ENCODE peak calls at places on chromosomes 2 and 18, in ten cellular contexts. C is left lung, T is natural killer cell, Z is A549, G is GM13977, R is foreskin fibroblast, X is upper lobe of left lung, V is endothelial cell, K is Calu3, L is mammary epithelial cell. Y is an unnamed sample.

GRCh38 chr2:48589170-48589767 is 28.4 kb upstream of the GTF2A1L start:
- DNase-seq in C (no peak), T (no peak), Z (peak; percentile 44), G (peak; percentile 26), R (no peak), X (no peak), V (peak; percentile 44), K (peak; percentile 46), L (peak; percentile 19), Y (no peak)

GRCh38 chr2:31347788-31348187 is 66.8 kb downstream of the XDH start:
- DNase-seq in C (no peak), T (no peak), Z (no peak), G (no peak), R (peak; percentile 95), X (no peak), V (no peak), K (no peak), L (no peak), Y (no peak)

GRCh38 chr18:77148289-77148688 is 15.7 kb upstream of the MBP start:
- DNase-seq in C (no peak), T (no peak), Z (no peak), G (no peak), R (no peak), X (no peak), V (no peak), K (no peak), L (no peak), Y (no peak)

GRCh38 chr2:70936979-70937811 is 1.5 kb downstream of the ATP6V1B1 start:
- DNase-seq in C (no peak), T (no peak), Z (no peak), G (no peak), R (no peak), X (no peak), V (no peak), K (no peak), L (no peak), Y (no peak)

GRCh38 chr2:241198381-241199282 is 10.2 kb downstream of the ANO7 start:
- DNase-seq in C (no peak), T (no peak), Z (no peak), G (no peak), R (no peak), X (no peak), V (no peak), K (no peak), L (no peak), Y (no peak)

GRCh38 chr18:4017479-4017878 is 437.6 kb downstream of the DLGAP1 start:
- DNase-seq in C (no peak), T (no peak), Z (peak; percentile 8), G (peak; percentile 27), R (no peak), X (no peak), V (peak; percentile 15), K (peak; percentile 53), L (no peak), Y (no peak)

GRCh38 chr2:108215794-108216211 is 24.0 kb upstream of the SULT1C3 start:
- DNase-seq in C (no peak), T (no peak), Z (peak; percentile 46), G (peak; percentile 7), R (no peak), X (peak; percentile 43), V (no peak), K (peak; percentile 54), L (peak; percentile 64), Y (no peak)

GRCh38 chr2:191178806-191179514 is 28.2 kb upstream of the STAT4 start:
- DNase-seq in C (no peak), T (no peak), Z (no peak), G (no peak), R (peak; percentile 89), X (no peak), V (no peak), K (no peak), L (peak; percentile 90), Y (no peak)

GRCh38 chr18:23003289-23003688 is 70.2 kb downstream of the RBBP8 start:
- DNase-seq in C (no peak), T (no peak), Z (no peak), G (no peak), R (no peak), X (no peak), V (no peak), K (no peak), L (no peak), Y (no peak)

GRCh38 chr2:162475661-162476060 is 131.7 kb downstream of the GCA start:
- DNase-seq in C (no peak), T (no peak), Z (no peak), G (no peak), R (no peak), X (no peak), V (no peak), K (peak; percentile 21), L (peak; percentile 65), Y (no peak)

GRCh38 chr2:8132371-8132831 is 549.5 kb upstream of the ID2 start:
- DNase-seq in C (no peak), T (no peak), Z (no peak), G (no peak), R (no peak), X (no peak), V (no peak), K (no peak), L (peak; percentile 66), Y (no peak)

GRCh38 chr2:230939691-230940475 is 14.8 kb upstream of the GPR55 start:
- DNase-seq in C (no peak), T (no peak), Z (no peak), G (no peak), R (no peak), X (no peak), V (no peak), K (no peak), L (no peak), Y (no peak)

GRCh38 chr2:159574246-159574645 is 42.1 kb downstream of the BAZ2B start:
- DNase-seq in C (no peak), T (no peak), Z (no peak), G (no peak), R (peak; percentile 49), X (peak; percentile 49), V (no peak), K (no peak), L (no peak), Y (peak; percentile 67)

GRCh38 chr2:55163258-55163657 is 68.8 kb downstream of the CLHC1 start:
- DNase-seq in C (no peak), T (no peak), Z (no peak), G (no peak), R (peak; percentile 88), X (no peak), V (no peak), K (no peak), L (no peak), Y (no peak)

GRCh38 chr2:29744976-29745375 is 176.4 kb downstream of the ALK start:
- DNase-seq in C (no peak), T (no peak), Z (no peak), G (peak; percentile 30), R (no peak), X (no peak), V (no peak), K (no peak), L (no peak), Y (no peak)

GRCh38 chr2:208049441-208049840 is 24.1 kb upstream of the PLEKHM3 start:
- DNase-seq in C (no peak), T (no peak), Z (no peak), G (no peak), R (no peak), X (no peak), V (no peak), K (no peak), L (no peak), Y (no peak)

GRCh38 chr2:199405241-199405640 is 52.5 kb downstream of the SATB2 start:
- DNase-seq in C (no peak), T (no peak), Z (no peak), G (no peak), R (no peak), X (no peak), V (no peak), K (no peak), L (no peak), Y (no peak)
- TF ChIP-seq CTCF in C (no peak), T (no peak), Z (peak; percentile 22), G (no peak), R (peak; percentile 20), X (no peak), V (peak; percentile 71), K (no peak), L (no peak), Y (peak; percentile 24)

GRCh38 chr2:75065402-75066008 is 107.1 kb downstream of the POLE4 start:
- DNase-seq in C (no peak), T (no peak), Z (no peak), G (no peak), R (no peak), X (no peak), V (no peak), K (no peak), L (no peak), Y (no peak)
- TF ChIP-seq CTCF in C (no peak), T (no peak), Z (no peak), G (no peak), R (no peak), X (no peak), V (no peak), K (no peak), L (no peak), Y (no peak)

DNA sequence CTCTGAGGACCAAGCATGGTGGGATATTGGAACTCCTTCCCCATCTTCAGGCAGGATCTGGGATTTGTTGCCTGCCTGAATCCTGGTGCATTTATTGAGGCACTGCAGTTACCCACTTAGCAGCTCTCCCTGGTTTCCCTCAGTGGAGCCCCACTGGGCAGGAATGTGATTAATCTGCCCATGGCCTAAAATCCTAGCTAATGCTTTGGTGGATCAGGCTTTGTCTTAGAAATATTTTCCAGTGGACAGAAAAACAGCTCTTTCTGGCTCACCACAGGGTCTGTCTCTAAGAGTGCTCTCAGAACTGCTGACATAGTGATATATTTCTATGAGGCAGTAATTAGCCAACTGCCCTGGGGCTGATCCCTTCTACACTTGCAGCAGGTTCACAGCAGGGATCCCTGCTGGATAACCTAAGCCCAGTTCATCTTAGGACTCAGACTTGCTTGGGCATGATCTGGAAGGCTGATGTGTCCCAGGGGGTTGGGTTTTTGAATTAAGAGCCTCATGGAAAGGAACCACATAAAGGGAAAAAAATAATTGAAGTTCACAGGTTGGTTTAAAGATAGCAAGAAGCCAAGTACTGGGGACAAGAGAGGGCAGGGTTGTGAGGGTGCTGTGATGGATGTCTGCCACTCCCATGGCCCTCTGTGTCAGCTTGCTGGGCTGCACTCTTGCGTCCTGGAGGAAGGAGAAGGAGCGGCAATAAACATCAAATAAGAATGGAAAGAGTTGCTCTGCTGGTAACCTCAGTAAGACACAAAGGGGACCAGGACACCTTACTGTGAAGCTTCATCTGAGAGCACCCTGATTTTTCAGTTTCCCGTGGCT is 44.2 kb upstream of the ZDBF2 start:
- DNase-seq in C (no peak), T (no peak), Z (no peak), G (no peak), R (no peak), X (no peak), V (no peak), K (no peak), L (peak; percentile 82), Y (no peak)
- TF ChIP-seq CTCF in C (no peak), T (no peak), Z (no peak), G (no peak), R (peak; percentile 11), X (no peak), V (no peak), K (no peak), L (peak; percentile 26), Y (no peak)

DNA sequence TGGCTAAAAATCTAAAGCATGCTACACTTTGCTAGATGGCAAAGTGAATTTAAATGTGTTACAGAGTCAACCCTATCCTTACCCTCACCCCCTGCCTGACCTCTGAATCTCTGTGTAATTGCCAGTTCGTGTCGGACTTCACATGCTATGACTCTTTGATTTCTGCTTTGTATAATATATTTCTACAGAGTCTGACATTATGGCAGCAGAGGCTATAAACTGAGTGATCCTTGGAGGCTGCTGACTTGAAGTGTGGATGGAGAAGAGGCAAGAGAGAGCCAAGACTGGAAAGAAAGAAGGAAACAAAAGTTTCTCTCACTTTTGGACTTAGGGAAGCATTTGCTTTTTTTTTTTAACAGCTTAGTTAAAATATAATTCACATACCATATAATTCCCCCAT is 89.9 kb upstream of the CYP26B1 start:
- DNase-seq in C (no peak), T (no peak), Z (no peak), G (no peak), R (no peak), X (no peak), V (no peak), K (no peak), L (no peak), Y (no peak)
- TF ChIP-seq CTCF in C (no peak), T (no peak), Z (no peak), G (no peak), R (no peak), X (no peak), V (no peak), K (no peak), L (no peak), Y (no peak)

Y was measured in CD14-positive monocyte.